ENCODE peak calls at places on chromosomes 11 and 22, in six cellular contexts. One of them, this sample, is unnamed.

GRCh38 chr11:14977481-14977880 is 5.3 kb upstream of the CALCA start:
- DNase-seq in PC-9: no peak
- DNase-seq in KG1: no peak
- DNase-seq in osteocyte: no peak
- DNase-seq in brain microvascular endothelial cell: no peak
- DNase-seq in hepatic stellate cell: no peak
- DNase-seq in this sample: no peak

GRCh38 chr22:33038131-33038772 is 19.9 kb downstream of the SYN3 start:
- DNase-seq in PC-9: no peak
- DNase-seq in KG1: no peak
- DNase-seq in osteocyte: no peak
- DNase-seq in brain microvascular endothelial cell: peak; percentile 2
- DNase-seq in hepatic stellate cell: no peak
- DNase-seq in this sample: no peak

GRCh38 chr22:39101226-39101625 is 4.2 kb downstream of the APOBEC3H start:
- DNase-seq in PC-9: no peak
- DNase-seq in KG1: no peak
- DNase-seq in osteocyte: no peak
- DNase-seq in brain microvascular endothelial cell: no peak
- DNase-seq in hepatic stellate cell: no peak
- DNase-seq in this sample: no peak

GRCh38 chr11:133075351-133075750 is 456.9 kb downstream of the OPCML start:
- DNase-seq in PC-9: no peak
- DNase-seq in KG1: no peak
- DNase-seq in osteocyte: no peak
- DNase-seq in brain microvascular endothelial cell: no peak
- DNase-seq in hepatic stellate cell: no peak
- DNase-seq in this sample: no peak

GRCh38 chr22:37818397-37819099 is 4.6 kb upstream of the GALR3 start:
- DNase-seq in PC-9: no peak
- DNase-seq in KG1: no peak
- DNase-seq in osteocyte: no peak
- DNase-seq in brain microvascular endothelial cell: peak; percentile 33
- DNase-seq in hepatic stellate cell: peak; percentile 81
- DNase-seq in this sample: no peak

GRCh38 chr22:30905696-30906341 is 62.8 kb downstream of the MORC2 start:
- DNase-seq in PC-9: no peak
- DNase-seq in KG1: no peak
- DNase-seq in osteocyte: peak; percentile 83
- DNase-seq in brain microvascular endothelial cell: no peak
- DNase-seq in hepatic stellate cell: no peak
- DNase-seq in this sample: no peak

GRCh38 chr11:118524757-118525465 is 2.4 kb upstream of the TTC36 start:
- DNase-seq in PC-9: no peak
- DNase-seq in KG1: peak; percentile 64
- DNase-seq in osteocyte: no peak
- DNase-seq in brain microvascular endothelial cell: no peak
- DNase-seq in hepatic stellate cell: no peak
- DNase-seq in this sample: no peak

GRCh38 chr11:2804701-2805387 is 80.7 kb downstream of the CDKN1C start:
- DNase-seq in PC-9: no peak
- DNase-seq in KG1: no peak
- DNase-seq in osteocyte: peak; percentile 78
- DNase-seq in brain microvascular endothelial cell: no peak
- DNase-seq in hepatic stellate cell: no peak
- DNase-seq in this sample: no peak

GRCh38 chr22:41092847-41093371 is 517 bp downstream of the EP300 start:
- DNase-seq in PC-9: no peak
- DNase-seq in KG1: no peak
- DNase-seq in osteocyte: no peak
- DNase-seq in brain microvascular endothelial cell: no peak
- DNase-seq in hepatic stellate cell: peak; percentile 21
- DNase-seq in this sample: peak; percentile 32

GRCh38 chr22:40182231-40182835 is 4.6 kb downstream of the TNRC6B start:
- DNase-seq in PC-9: no peak
- DNase-seq in KG1: no peak
- DNase-seq in osteocyte: peak; percentile 8
- DNase-seq in brain microvascular endothelial cell: no peak
- DNase-seq in hepatic stellate cell: no peak
- DNase-seq in this sample: no peak

GRCh38 chr22:50206599-50206998 is 5.8 kb downstream of the SELENOO start:
- DNase-seq in PC-9: no peak
- DNase-seq in KG1: no peak
- DNase-seq in osteocyte: no peak
- DNase-seq in brain microvascular endothelial cell: peak; percentile 28
- DNase-seq in hepatic stellate cell: no peak
- DNase-seq in this sample: no peak

GRCh38 chr11:23730307-23730998 is 766.4 kb upstream of the LUZP2 start:
- DNase-seq in PC-9: no peak
- DNase-seq in KG1: no peak
- DNase-seq in osteocyte: no peak
- DNase-seq in brain microvascular endothelial cell: no peak
- DNase-seq in hepatic stellate cell: no peak
- DNase-seq in this sample: no peak

GRCh38 chr11:8333431-8334401 is 70.0 kb upstream of the LMO1 start:
- DNase-seq in PC-9: peak; percentile 83
- DNase-seq in KG1: no peak
- DNase-seq in osteocyte: no peak
- DNase-seq in brain microvascular endothelial cell: peak; percentile 38
- DNase-seq in hepatic stellate cell: no peak
- DNase-seq in this sample: peak; percentile 70

GRCh38 chr22:39738746-39739145 is 154.8 kb downstream of the ENTHD1 start:
- DNase-seq in PC-9: no peak
- DNase-seq in KG1: no peak
- DNase-seq in osteocyte: no peak
- DNase-seq in brain microvascular endothelial cell: peak; percentile 11
- DNase-seq in hepatic stellate cell: no peak
- DNase-seq in this sample: no peak

This sample was measured in HT1080.